ENCODE peak calls at places on chromosomes 12 and 14, in four cellular contexts. P is AG09309, K is neural crest cell, R is M059J. T is an unnamed sample.

GRCh38 chr12:46364777-46365580 is 7.6 kb downstream of the SLC38A2 start:
- DNase-seq in P (no peak), K (no peak), R (peak), T (peak)

GRCh38 chr14:69685217-69685616 is 73.8 kb downstream of the SUSD6 start:
- DNase-seq in P (no peak), K (no peak), R (peak), T (no peak)

GRCh38 chr12:108665608-108666202 is 32.0 kb upstream of the SELPLG start:
- DNase-seq in P (no peak), K (no peak), R (no peak), T (no peak)

GRCh38 chr12:123813349-123813748 is 51.2 kb downstream of the DNAH10 start:
- DNase-seq in P (peak), K (no peak), R (peak), T (peak)

GRCh38 chr14:61454545-61454944 is 133.2 kb downstream of the PRKCH start:
- DNase-seq in P (no peak), K (no peak), R (peak), T (no peak)

GRCh38 chr14:32560213-32560857 is 231.2 kb downstream of the AKAP6 start:
- DNase-seq in P (peak), K (peak), R (peak), T (peak)

GRCh38 chr12:108643941-108644742 is 10.4 kb upstream of the SELPLG start:
- DNase-seq in P (no peak), K (no peak), R (peak), T (no peak)

GRCh38 chr12:46647034-46647433 is 178.8 kb downstream of the SLC38A4 start:
- DNase-seq in P (no peak), K (no peak), R (no peak), T (no peak)

GRCh38 chr14:60984225-60984624 is 3.2 kb downstream of the SLC38A6 start:
- DNase-seq in P (no peak), K (no peak), R (no peak), T (no peak)

GRCh38 chr12:80472912-80473500 is 29.0 kb downstream of the PTPRQ start:
- DNase-seq in P (peak), K (no peak), R (peak), T (peak)

GRCh38 chr14:106129274-106129673 is 602.9 kb downstream of the TMEM121 start:
- DNase-seq in P (no peak), K (no peak), R (no peak), T (no peak)

GRCh38 chr14:29037428-29037827 is 270.8 kb downstream of the FOXG1 start:
- DNase-seq in P (no peak), K (no peak), R (peak), T (no peak)